ENCODE peak calls at places on chromosomes 13 and 19, in six cellular contexts. One of them, this sample, is unnamed. For H3K4me1, the result is how much of the 10 kb centered on the place peaks cover.

GRCh38 chr13:31908696-31909386 is 122.7 kb upstream of the FRY start:
- DNase-seq in astrocyte: no peak
- DNase-seq in fibroblast of lung: no peak
- DNase-seq in IMR-90: no peak
- DNase-seq in HCT116: no peak
- DNase-seq in DND-41: no peak
- DNase-seq in this sample: no peak

GRCh38 chr13:75486146-75486545 is 4.2 kb upstream of the TBC1D4 start:
- DNase-seq in HCT116: no peak
- DNase-seq in DND-41: no peak
- DNase-seq in fibroblast of lung: peak
- DNase-seq in IMR-90: no peak
- DNase-seq in astrocyte: peak
- DNase-seq in this sample: no peak

GRCh38 chr13:47117268-47117667 is 220.4 kb upstream of the HTR2A start:
- DNase-seq in astrocyte: peak
- DNase-seq in HCT116: no peak
- DNase-seq in DND-41: no peak
- DNase-seq in IMR-90: peak
- DNase-seq in fibroblast of lung: peak
- DNase-seq in this sample: no peak

GRCh38 chr19:42301646-42302204 is at the start of gene PRR19:
- DNase-seq in astrocyte: no peak
- DNase-seq in fibroblast of lung: no peak
- DNase-seq in DND-41: no peak
- DNase-seq in HCT116: no peak
- DNase-seq in IMR-90: no peak
- DNase-seq in this sample: no peak

GRCh38 chr13:35814573-35814972 is 316.6 kb downstream of the DCLK1 start:
- DNase-seq in HCT116: no peak
- DNase-seq in astrocyte: no peak
- DNase-seq in fibroblast of lung: no peak
- DNase-seq in IMR-90: no peak
- DNase-seq in DND-41: no peak
- DNase-seq in this sample: no peak

GRCh38 chr19:18618236-18618635 is 5.6 kb downstream of the TMEM59L start:
- DNase-seq in IMR-90: no peak
- DNase-seq in astrocyte: no peak
- DNase-seq in HCT116: no peak
- DNase-seq in fibroblast of lung: no peak
- DNase-seq in DND-41: no peak
- DNase-seq in this sample: no peak

GRCh38 chr19:31253816-31254551 is 95.3 kb downstream of the TSHZ3 start:
- DNase-seq in IMR-90: peak
- DNase-seq in astrocyte: peak
- DNase-seq in fibroblast of lung: peak
- DNase-seq in DND-41: no peak
- DNase-seq in HCT116: no peak
- DNase-seq in this sample: no peak

GRCh38 chr13:48000559-48001126 is 430 bp downstream of the SUCLA2 start:
- DNase-seq in DND-41: no peak
- DNase-seq in fibroblast of lung: peak
- DNase-seq in IMR-90: peak
- DNase-seq in astrocyte: no peak
- DNase-seq in HCT116: no peak
- DNase-seq in this sample: peak

GRCh38 chr19:17001603-17002183 is 24.9 kb downstream of the CPAMD8 start:
- DNase-seq in HCT116: no peak
- DNase-seq in fibroblast of lung: no peak
- DNase-seq in astrocyte: no peak
- DNase-seq in IMR-90: no peak
- DNase-seq in DND-41: peak
- DNase-seq in this sample: no peak

GRCh38 chr19:46821512-46822359 is 28.9 kb downstream of the AP2S1 start:
- DNase-seq in IMR-90: no peak
- DNase-seq in HCT116: no peak
- DNase-seq in astrocyte: no peak
- DNase-seq in DND-41: peak
- DNase-seq in fibroblast of lung: no peak
- DNase-seq in this sample: no peak

GRCh38 chr19:11373166-11373884 is 1.1 kb upstream of the SWSAP1 start:
- DNase-seq in astrocyte: peak
- DNase-seq in fibroblast of lung: peak
- DNase-seq in IMR-90: no peak
- DNase-seq in HCT116: no peak
- DNase-seq in DND-41: no peak
- DNase-seq in this sample: no peak

GRCh38 chr13:102138635-102139225 is 263.1 kb downstream of the FGF14 start:
- DNase-seq in fibroblast of lung: no peak
- DNase-seq in astrocyte: no peak
- DNase-seq in IMR-90: peak
- DNase-seq in HCT116: no peak
- DNase-seq in DND-41: no peak
- DNase-seq in this sample: no peak

GRCh38 chr13:45674908-45675307 is 27.2 kb upstream of the CBY2 start:
- DNase-seq in DND-41: no peak
- DNase-seq in fibroblast of lung: peak
- DNase-seq in astrocyte: peak
- DNase-seq in IMR-90: peak
- DNase-seq in HCT116: no peak
- DNase-seq in this sample: no peak

GRCh38 chr13:109366521-109366920 is 419.9 kb downstream of the IRS2 start:
- DNase-seq in HCT116: no peak
- DNase-seq in DND-41: no peak
- DNase-seq in IMR-90: peak
- DNase-seq in fibroblast of lung: no peak
- DNase-seq in astrocyte: no peak
- DNase-seq in this sample: no peak

GRCh38 chr13:30364876-30365275 is 57.4 kb upstream of the UBE2L5 start:
- DNase-seq in DND-41: no peak
- DNase-seq in fibroblast of lung: peak
- DNase-seq in HCT116: no peak
- DNase-seq in IMR-90: peak
- DNase-seq in astrocyte: peak
- DNase-seq in this sample: no peak

GRCh38 chr19:44625531-44626066 is 12.2 kb downstream of the IGSF23 start:
- DNase-seq in DND-41: no peak
- DNase-seq in HCT116: no peak
- DNase-seq in IMR-90: peak
- DNase-seq in fibroblast of lung: no peak
- DNase-seq in astrocyte: no peak
- DNase-seq in this sample: no peak

GRCh38 chr19:9487016-9487415 is 11.4 kb downstream of the ZNF560 start:
- DNase-seq in IMR-90: no peak
- DNase-seq in fibroblast of lung: no peak
- DNase-seq in HCT116: no peak
- DNase-seq in DND-41: no peak
- DNase-seq in astrocyte: no peak
- DNase-seq in this sample: no peak

GRCh38 chr13:47168086-47168485 is 271.2 kb upstream of the HTR2A start:
- DNase-seq in fibroblast of lung: peak
- DNase-seq in HCT116: no peak
- DNase-seq in DND-41: no peak
- DNase-seq in astrocyte: peak
- DNase-seq in IMR-90: peak
- DNase-seq in this sample: no peak

GRCh38 chr13:79735228-79735627 is 254.3 kb downstream of the NDFIP2 start:
- DNase-seq in astrocyte: peak
- DNase-seq in fibroblast of lung: peak
- DNase-seq in DND-41: no peak
- DNase-seq in HCT116: no peak
- DNase-seq in IMR-90: peak
- DNase-seq in this sample: no peak

GRCh38 chr19:48713041-48713863 is 6.3 kb downstream of the MAMSTR start:
- DNase-seq in DND-41: peak
- DNase-seq in astrocyte: no peak
- DNase-seq in HCT116: no peak
- DNase-seq in IMR-90: peak
- DNase-seq in fibroblast of lung: peak
- DNase-seq in this sample: peak

GRCh38 chr13:109297628-109298027 is 488.8 kb downstream of the IRS2 start:
- DNase-seq in IMR-90: peak
- DNase-seq in astrocyte: peak
- DNase-seq in fibroblast of lung: peak
- DNase-seq in HCT116: no peak
- DNase-seq in DND-41: no peak
- DNase-seq in this sample: no peak

GRCh38 chr19:49157445-49158224 is at the start of gene TRPM4:
- DNase-seq in HCT116: peak
- DNase-seq in IMR-90: peak
- DNase-seq in fibroblast of lung: peak
- DNase-seq in DND-41: peak
- DNase-seq in astrocyte: peak
- DNase-seq in this sample: peak

GRCh38 chr19:17266026-17266425 is 1.2 kb upstream of the BABAM1 start:
- DNase-seq in astrocyte: no peak
- DNase-seq in HCT116: no peak
- DNase-seq in IMR-90: no peak
- DNase-seq in DND-41: no peak
- DNase-seq in fibroblast of lung: no peak
- DNase-seq in this sample: no peak

GRCh38 chr13:104534847-104535246 is 1468.6 kb upstream of the SLC10A2 start:
- DNase-seq in HCT116: peak
- DNase-seq in DND-41: no peak
- DNase-seq in astrocyte: no peak
- DNase-seq in IMR-90: no peak
- DNase-seq in fibroblast of lung: no peak
- DNase-seq in this sample: no peak

GRCh38 chr19:38004100-38004504 is 97.1 kb downstream of the SIPA1L3 start:
- DNase-seq in IMR-90: no peak
- DNase-seq in HCT116: no peak
- DNase-seq in DND-41: no peak
- DNase-seq in astrocyte: peak
- DNase-seq in fibroblast of lung: peak
- DNase-seq in this sample: no peak

GRCh38 chr13:97224544-97225324 is 2.6 kb downstream of the MBNL2 start:
- DNase-seq in IMR-90: peak
- DNase-seq in astrocyte: peak
- DNase-seq in DND-41: no peak
- DNase-seq in HCT116: no peak
- DNase-seq in fibroblast of lung: peak
- DNase-seq in this sample: no peak

GRCh38 chr19:802888-803561 is 5.8 kb downstream of the PTBP1 start:
- DNase-seq in DND-41: no peak
- DNase-seq in IMR-90: no peak
- DNase-seq in astrocyte: no peak
- DNase-seq in HCT116: no peak
- DNase-seq in fibroblast of lung: peak
- DNase-seq in this sample: peak
- H3K9ac ChIP-seq in DND-41: no peak
- H3K9ac ChIP-seq in IMR-90: no peak
- H3K9ac ChIP-seq in astrocyte: peak
- H3K9ac ChIP-seq in HCT116: no peak
- H3K9ac ChIP-seq in fibroblast of lung: peak
- H3K9ac ChIP-seq in this sample: peak

DNA sequence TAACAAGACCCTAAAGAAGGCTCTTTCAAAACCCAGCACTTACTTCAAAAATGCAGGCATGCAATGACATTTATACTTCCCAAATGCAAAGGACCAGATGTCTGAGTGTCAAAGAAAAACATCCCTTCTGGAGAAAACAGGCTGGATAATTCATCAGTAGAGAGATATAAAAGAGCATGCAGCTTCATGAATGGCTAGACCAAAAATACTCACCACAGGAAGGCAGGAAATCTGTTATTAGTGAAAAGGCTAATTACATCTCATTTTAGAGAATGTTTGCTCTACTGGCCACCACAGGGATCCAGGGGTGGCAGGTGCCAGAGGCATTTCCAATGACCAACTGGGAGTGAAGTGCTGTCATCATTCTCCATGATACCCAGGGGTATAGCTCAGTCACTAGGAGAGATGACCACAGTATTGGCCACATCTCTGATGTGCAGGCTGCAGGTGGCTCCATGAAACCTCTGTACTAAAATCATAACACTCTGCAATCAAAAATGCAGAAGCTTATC is 106.5 kb downstream of the LHFPL6 start:
- DNase-seq in HCT116: no peak
- DNase-seq in astrocyte: no peak
- DNase-seq in fibroblast of lung: no peak
- DNase-seq in DND-41: no peak
- DNase-seq in IMR-90: no peak
- DNase-seq in this sample: no peak
- H3K4me1 ChIP-seq in HCT116: under half
- H3K4me1 ChIP-seq in astrocyte: under half
- H3K4me1 ChIP-seq in fibroblast of lung: under half
- H3K4me1 ChIP-seq in DND-41: under half
- H3K4me1 ChIP-seq in IMR-90: under half
- H3K4me1 ChIP-seq in this sample: under half

GRCh38 chr13:95568131-95568530 is 15.6 kb downstream of the CLDN10 start:
- DNase-seq in fibroblast of lung: no peak
- DNase-seq in IMR-90: no peak
- DNase-seq in DND-41: no peak
- DNase-seq in HCT116: no peak
- DNase-seq in astrocyte: no peak
- DNase-seq in this sample: no peak

GRCh38 chr13:95560387-95560786 is 7.9 kb downstream of the CLDN10 start:
- DNase-seq in fibroblast of lung: no peak
- DNase-seq in IMR-90: no peak
- DNase-seq in astrocyte: no peak
- DNase-seq in HCT116: no peak
- DNase-seq in DND-41: no peak
- DNase-seq in this sample: no peak

GRCh38 chr13:95559100-95559499 is 6.6 kb downstream of the CLDN10 start:
- DNase-seq in IMR-90: no peak
- DNase-seq in astrocyte: no peak
- DNase-seq in fibroblast of lung: no peak
- DNase-seq in HCT116: no peak
- DNase-seq in DND-41: no peak
- DNase-seq in this sample: no peak

GRCh38 chr13:95564948-95565347 is 12.4 kb downstream of the CLDN10 start:
- DNase-seq in DND-41: no peak
- DNase-seq in fibroblast of lung: peak
- DNase-seq in HCT116: no peak
- DNase-seq in IMR-90: peak
- DNase-seq in astrocyte: peak
- DNase-seq in this sample: no peak

GRCh38 chr13:95564091-95564490 is 11.6 kb downstream of the CLDN10 start:
- DNase-seq in fibroblast of lung: no peak
- DNase-seq in HCT116: no peak
- DNase-seq in astrocyte: no peak
- DNase-seq in DND-41: no peak
- DNase-seq in IMR-90: no peak
- DNase-seq in this sample: no peak
- TF ChIP-seq CTCF in fibroblast of lung: no peak
- TF ChIP-seq CTCF in HCT116: no peak
- TF ChIP-seq CTCF in astrocyte: no peak
- TF ChIP-seq CTCF in DND-41: no peak
- TF ChIP-seq CTCF in IMR-90: peak
- TF ChIP-seq CTCF in this sample: no peak

DNA sequence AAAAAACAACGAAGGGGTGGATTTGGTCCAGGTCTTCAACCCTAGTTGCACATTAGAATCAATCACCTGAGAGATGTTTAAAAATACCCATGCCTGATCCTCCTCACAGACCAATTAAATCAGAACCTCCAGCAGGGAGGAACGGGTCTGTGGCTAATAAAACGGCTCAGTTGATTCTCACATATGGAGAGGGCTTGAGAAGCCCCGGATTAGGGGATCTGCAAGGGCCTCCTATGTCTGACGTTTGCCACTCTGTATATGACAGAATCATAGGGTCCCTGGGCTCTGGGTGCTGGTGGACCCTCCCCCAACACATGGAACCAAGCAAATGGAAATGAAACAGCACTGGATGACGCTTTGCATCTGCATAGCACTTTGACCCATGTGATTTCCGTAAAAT is 36.7 kb upstream of the C13orf42 start:
- DNase-seq in HCT116: no peak
- DNase-seq in DND-41: no peak
- DNase-seq in fibroblast of lung: no peak
- DNase-seq in astrocyte: no peak
- DNase-seq in IMR-90: no peak
- DNase-seq in this sample: no peak
- H3K9ac ChIP-seq in HCT116: no peak
- H3K9ac ChIP-seq in DND-41: no peak
- H3K9ac ChIP-seq in fibroblast of lung: no peak
- H3K9ac ChIP-seq in astrocyte: no peak
- H3K9ac ChIP-seq in IMR-90: no peak
- H3K9ac ChIP-seq in this sample: no peak